ENCODE peak calls at places on chromosomes 6 and 20, in six cellular contexts. W is activated T-cell treated with anti-CD3 and anti-CD28 coated beads for 48 hours, G is left lung, S is foreskin fibroblast, T is mesendoderm, E is NB4. U is an unnamed sample.

GRCh38 chr6:134949927-134950326 is at the start of gene ALDH8A1:
- DNase-seq in G (no peak), E (no peak), W (no peak), T (peak), S (no peak), U (no peak)

GRCh38 chr6:42845327-42845694 is 34.1 kb upstream of the RPL7L1 start:
- DNase-seq in E (no peak), T (no peak), S (no peak), G (no peak), W (no peak), U (no peak)

GRCh38 chr6:159451051-159451450 is 242.0 kb downstream of the SOD2 start:
- DNase-seq in T (no peak), G (no peak), S (peak), W (no peak), E (no peak), U (no peak)

GRCh38 chr20:44642203-44643153 is 9.0 kb downstream of the ADA start:
- DNase-seq in T (peak), G (no peak), E (peak), W (no peak), S (peak), U (peak)

GRCh38 chr20:56343861-56344381 is 14.9 kb upstream of the FAM210B start:
- DNase-seq in T (peak), E (peak), W (peak), S (no peak), G (peak), U (no peak)

GRCh38 chr6:31882344-31882743 is 3.5 kb upstream of the SLC44A4 start:
- DNase-seq in W (no peak), E (no peak), G (no peak), S (peak), T (no peak), U (no peak)

GRCh38 chr6:16494781-16495180 is 256.4 kb downstream of the GMPR start:
- DNase-seq in S (no peak), T (peak), E (peak), W (no peak), G (no peak), U (no peak)

GRCh38 chr6:15073883-15074465 is 171.9 kb upstream of the JARID2 start:
- DNase-seq in E (no peak), W (no peak), S (no peak), G (no peak), T (no peak), U (no peak)

GRCh38 chr20:26209171-26209941 is 512.7 kb upstream of the ZNF337 start:
- DNase-seq in W (peak), S (no peak), E (no peak), T (peak), G (peak), U (peak)

GRCh38 chr6:44096615-44097014 is 30.6 kb downstream of the MRPL14 start:
- DNase-seq in S (peak), E (peak), W (peak), T (peak), G (peak), U (peak)

GRCh38 chr6:106281661-106282060 is 43.9 kb downstream of the ATG5 start:
- DNase-seq in W (no peak), G (no peak), E (no peak), S (no peak), T (no peak), U (no peak)

GRCh38 chr6:149174962-149175361 is 142.6 kb upstream of the TAB2 start:
- DNase-seq in S (no peak), E (no peak), W (no peak), T (no peak), G (no peak), U (no peak)

GRCh38 chr6:151940307-151940706 is 132.8 kb downstream of the ESR1 start:
- DNase-seq in W (no peak), T (no peak), G (no peak), S (no peak), E (no peak), U (no peak)

GRCh38 chr20:10781526-10781925 is 107.7 kb upstream of the JAG1 start:
- DNase-seq in T (no peak), G (no peak), W (no peak), S (no peak), E (no peak), U (no peak)

GRCh38 chr20:25750765-25751696 is 54.4 kb upstream of the ZNF337 start:
- DNase-seq in G (peak), W (peak), S (no peak), E (peak), T (peak), U (peak)

GRCh38 chr6:34511923-34512737 is 44.0 kb downstream of the SPDEF start:
- DNase-seq in W (no peak), S (no peak), T (no peak), G (no peak), E (no peak), U (no peak)

GRCh38 chr20:610130-611046 is at the start of gene TCF15:
- DNase-seq in W (peak), G (no peak), E (no peak), S (no peak), T (peak), U (no peak)

GRCh38 chr6:39543117-39543516 is 182.1 kb downstream of the KIF6 start:
- DNase-seq in E (no peak), G (no peak), S (no peak), T (no peak), W (no peak), U (peak)

GRCh38 chr20:2132461-2132901 is 30.9 kb downstream of the STK35 start:
- DNase-seq in E (no peak), G (no peak), T (no peak), S (no peak), W (no peak), U (peak)

GRCh38 chr6:149964243-149965190 is 774 bp downstream of the ULBP1 start:
- DNase-seq in G (no peak), T (peak), S (peak), W (no peak), E (no peak), U (no peak)

GRCh38 chr6:77368660-77369313 is 94.5 kb downstream of the HTR1B start:
- DNase-seq in T (peak), S (peak), W (no peak), E (no peak), G (no peak), U (peak)

GRCh38 chr6:1608222-1608975 is 1.3 kb upstream of the FOXC1 start:
- DNase-seq in G (no peak), T (peak), E (peak), W (no peak), S (no peak), U (no peak)

GRCh38 chr6:68252632-68253031 is 382.4 kb upstream of the ADGRB3 start:
- DNase-seq in T (no peak), E (no peak), S (no peak), W (no peak), G (no peak), U (no peak)

GRCh38 chr20:10832146-10832545 is 158.3 kb upstream of the JAG1 start:
- DNase-seq in G (no peak), T (no peak), W (no peak), S (no peak), E (no peak), U (no peak)

GRCh38 chr6:88575536-88575935 is 387.9 kb downstream of the RNGTT start:
- DNase-seq in S (no peak), W (no peak), G (no peak), E (no peak), T (no peak), U (no peak)

GRCh38 chr6:72622094-72622540 is 253 bp downstream of the KCNQ5 start:
- DNase-seq in S (peak), T (peak), G (peak), W (peak), E (peak), U (peak)

GRCh38 chr6:168208854-168209253 is 110.7 kb downstream of the DACT2 start:
- DNase-seq in S (no peak), E (no peak), T (peak), W (no peak), G (no peak), U (no peak)

GRCh38 chr6:131023834-131024504 is 39.1 kb downstream of the EPB41L2 start:
- DNase-seq in E (peak), T (no peak), S (peak), G (no peak), W (no peak), U (no peak)

GRCh38 chr6:142926494-142927273 is 18.3 kb downstream of the HIVEP2 start:
- DNase-seq in G (peak), W (peak), E (peak), S (peak), T (peak), U (peak)

GRCh38 chr20:1786496-1786895 is 108.7 kb upstream of the SIRPA start:
- DNase-seq in G (no peak), S (no peak), E (no peak), W (no peak), T (no peak), U (no peak)

GRCh38 chr20:46647469-46647868 is 3.8 kb downstream of the SLC13A3 start:
- DNase-seq in T (no peak), E (no peak), S (no peak), G (no peak), W (no peak), U (no peak)

GRCh38 chr6:63640062-63640461 is 4.5 kb downstream of the PHF3 start:
- DNase-seq in T (no peak), S (peak), W (no peak), E (peak), G (no peak), U (no peak)